ENCODE peak calls at places on chromosome 20, in seven cellular contexts. J is coronary artery, F is kidney glomerular epithelial cell, H is NCI-H1436, X is activated T-cell treated with anti-CD3 and anti-CD28 coated beads for 48 hours, D is BE2C, E is NCI-H1092 treated with DMSO at 0.1 percent for 48 hours. P is an unnamed sample.

GRCh38 chr20:2402271-2402980 is 21.7 kb downstream of the TGM6 start:
- DNase-seq in F (peak; percentile 43), E (no peak), D (no peak), X (no peak), J (no peak), H (no peak), P (peak; percentile 71)

GRCh38 chr20:50517817-50518154 is 7.6 kb downstream of the PTPN1 start:
- DNase-seq in J (no peak), H (no peak), D (no peak), F (no peak), X (no peak), E (no peak), P (no peak)

GRCh38 chr20:58713801-58714339 is 21.3 kb downstream of the NPEPL1 start:
- DNase-seq in E (no peak), D (peak; percentile 13), J (peak; percentile 66), F (no peak), H (no peak), X (no peak), P (no peak)

GRCh38 chr20:47784599-47785320 is 521 bp downstream of the SULF2 start:
- DNase-seq in F (peak; percentile 47), X (no peak), E (peak; percentile 22), H (no peak), D (peak; percentile 59), J (no peak), P (peak; percentile 38)

GRCh38 chr20:19789009-19789408 is 31.0 kb downstream of the RIN2 start:
- DNase-seq in D (no peak), X (no peak), E (no peak), J (no peak), H (no peak), F (no peak), P (no peak)

GRCh38 chr20:49641683-49642649 is 71.7 kb downstream of the B4GALT5 start:
- DNase-seq in J (no peak), F (no peak), X (no peak), D (no peak), E (peak; percentile 90), H (no peak), P (no peak)

GRCh38 chr20:58640446-58640845 is 10.6 kb upstream of the STX16 start:
- DNase-seq in H (no peak), D (no peak), X (no peak), F (no peak), E (no peak), J (no peak), P (peak; percentile 95)

GRCh38 chr20:62557425-62557824 is 81.6 kb upstream of the GATA5 start:
- DNase-seq in F (no peak), D (no peak), J (no peak), X (no peak), E (no peak), H (no peak), P (no peak)

GRCh38 chr20:33852971-33853813 is 42.0 kb downstream of the CHMP4B start:
- DNase-seq in X (no peak), H (no peak), E (no peak), D (no peak), J (no peak), F (no peak), P (no peak)

GRCh38 chr20:62243906-62244515 is 5.7 kb downstream of the OSBPL2 start:
- DNase-seq in J (no peak), X (no peak), D (no peak), E (no peak), F (no peak), H (no peak), P (no peak)

GRCh38 chr20:57451759-57452661 is 60.8 kb downstream of the RBM38 start:
- DNase-seq in E (no peak), X (no peak), H (no peak), J (no peak), F (no peak), D (no peak), P (no peak)

GRCh38 chr20:35729283-35729807 is 12.7 kb downstream of the RBM39 start:
- DNase-seq in D (no peak), H (no peak), F (no peak), E (no peak), X (no peak), J (no peak), P (no peak)

GRCh38 chr20:34437330-34437986 is 74.4 kb downstream of the ITCH start:
- DNase-seq in F (no peak), E (no peak), D (no peak), X (no peak), H (no peak), J (no peak), P (peak; percentile 71)

GRCh38 chr20:61814244-61814643 is 251.4 kb downstream of the TAF4 start:
- DNase-seq in H (no peak), F (no peak), E (no peak), J (no peak), X (no peak), D (no peak), P (no peak)

GRCh38 chr20:23227976-23228375 is 122.6 kb upstream of the NXT1 start:
- DNase-seq in F (no peak), X (no peak), J (no peak), E (no peak), D (no peak), H (no peak), P (no peak)

GRCh38 chr20:59027746-59028320 is 4.3 kb downstream of the ATP5F1E start:
- DNase-seq in X (no peak), F (peak; percentile 31), E (no peak), D (no peak), J (no peak), H (no peak), P (peak; percentile 81)

GRCh38 chr20:48467622-48468021 is 360.2 kb downstream of the PREX1 start:
- DNase-seq in J (no peak), E (no peak), D (peak; percentile 48), F (no peak), H (no peak), X (no peak), P (peak; percentile 3)

GRCh38 chr20:17875106-17875980 is 93.3 kb downstream of the SNX5 start:
- DNase-seq in J (no peak), H (no peak), E (no peak), F (peak; percentile 3), X (no peak), D (peak; percentile 40), P (peak; percentile 54)

GRCh38 chr20:25178563-25179438 is 16.7 kb upstream of the ENTPD6 start:
- DNase-seq in D (peak; percentile 26), J (no peak), E (peak; percentile 44), H (no peak), X (no peak), F (peak; percentile 88), P (peak; percentile 94)

GRCh38 chr20:57582432-57583288 is 21.8 kb downstream of the PCK1 start:
- DNase-seq in H (peak; percentile 55), E (no peak), D (peak; percentile 46), J (no peak), X (no peak), F (no peak), P (peak; percentile 92)

GRCh38 chr20:23043376-23043775 is 6.1 kb downstream of the THBD start:
- DNase-seq in H (no peak), E (no peak), J (no peak), D (no peak), F (no peak), X (no peak), P (no peak)

GRCh38 chr20:20796766-20797415 is 84.4 kb upstream of the RALGAPA2 start:
- DNase-seq in E (no peak), F (no peak), X (no peak), H (no peak), D (no peak), J (no peak), P (no peak)

GRCh38 chr20:17823382-17824144 is 123.8 kb downstream of the BANF2 start:
- DNase-seq in H (no peak), J (no peak), F (no peak), X (no peak), E (no peak), D (no peak), P (no peak)